ENCODE peak calls at places on chromosomes 12 and 14, in nine cellular contexts. K is bronchial epithelial cell; L is CD4-positive, CD25-positive, alpha-beta regulatory T cell; S is heart left ventricle; N is hepatocyte; Q is CD8-positive, alpha-beta memory T cell; O is aorta; E is IMR-90; M is lung. T is an unnamed sample.

GRCh38 chr12:21615441-21615840 is 10.8 kb upstream of the GYS2 start:
- DNase-seq in E (no peak), Q (peak; percentile 11), N (no peak), M (no peak), L (peak; percentile 40), S (no peak), O (no peak), K (peak; percentile 35), T (no peak)

GRCh38 chr14:101334656-101335055 is 226.6 kb upstream of the DIO3 start:
- DNase-seq in E (no peak), S (no peak), Q (no peak), O (no peak), N (peak; percentile 33), M (no peak), K (no peak), L (no peak), T (no peak)

GRCh38 chr14:104742586-104743455 is 10.1 kb upstream of the SIVA1 start:
- DNase-seq in L (no peak), Q (no peak), N (no peak), O (no peak), K (no peak), M (no peak), E (no peak), S (peak; percentile 46), T (peak; percentile 52)

GRCh38 chr12:51687142-51687935 is 96.3 kb downstream of the SCN8A start:
- DNase-seq in E (peak; percentile 59), M (no peak), N (peak; percentile 24), S (no peak), K (no peak), Q (no peak), O (no peak), L (peak; percentile 9), T (no peak)

GRCh38 chr12:88998421-88998820 is 353.9 kb downstream of the DUSP6 start:
- DNase-seq in E (peak; percentile 10), Q (no peak), N (no peak), K (no peak), L (no peak), M (no peak), S (no peak), O (no peak), T (no peak)

GRCh38 chr12:109779382-109779781 is 53.8 kb downstream of the TRPV4 start:
- DNase-seq in N (no peak), L (no peak), E (no peak), S (no peak), K (no peak), O (no peak), Q (no peak), M (no peak), T (peak; percentile 43)

GRCh38 chr12:24778486-24779304 is 170.2 kb downstream of the BCAT1 start:
- DNase-seq in Q (no peak), E (peak; percentile 75), S (no peak), N (peak; percentile 45), M (no peak), O (no peak), K (peak; percentile 63), L (peak; percentile 13), T (peak; percentile 26)

GRCh38 chr12:123139926-123140674 is 10.8 kb downstream of the PITPNM2 start:
- DNase-seq in Q (no peak), E (peak; percentile 57), M (no peak), S (no peak), O (no peak), K (peak; percentile 61), N (peak; percentile 73), L (no peak), T (no peak)

GRCh38 chr12:6295187-6295811 is 15.2 kb upstream of the PLEKHG6 start:
- DNase-seq in Q (no peak), M (no peak), E (peak; percentile 82), S (no peak), K (peak; percentile 98), L (no peak), N (peak; percentile 91), O (peak; percentile 63), T (peak; percentile 37)

GRCh38 chr14:100025111-100025510 is 40.1 kb upstream of the EVL start:
- DNase-seq in L (peak; percentile 51), O (no peak), N (peak; percentile 74), E (peak; percentile 55), K (peak; percentile 47), M (peak; percentile 38), Q (no peak), S (no peak), T (peak; percentile 55)

GRCh38 chr12:106855221-106855758 is 80.8 kb downstream of the RIC8B start:
- DNase-seq in S (no peak), L (peak; percentile 78), N (no peak), K (no peak), E (no peak), Q (no peak), O (no peak), M (no peak), T (no peak)

GRCh38 chr12:94244165-94245133 is 96.1 kb downstream of the PLXNC1 start:
- DNase-seq in M (peak; percentile 32), L (peak; percentile 47), S (no peak), Q (no peak), K (no peak), N (no peak), E (no peak), O (no peak), T (no peak)

GRCh38 chr12:72330291-72330690 is 58.1 kb downstream of the TRHDE start:
- DNase-seq in Q (no peak), L (no peak), M (no peak), S (no peak), K (no peak), E (peak; percentile 82), O (no peak), N (peak; percentile 8), T (peak; percentile 8)

GRCh38 chr12:52019123-52019770 is 12.5 kb downstream of the TAMALIN start:
- DNase-seq in O (no peak), L (no peak), N (no peak), E (no peak), Q (no peak), K (no peak), S (no peak), M (no peak), T (no peak)

GRCh38 chr12:98013560-98013959 is 501.8 kb upstream of the TMPO start:
- DNase-seq in L (no peak), S (peak; percentile 53), K (no peak), M (no peak), O (peak; percentile 62), N (no peak), Q (no peak), E (no peak), T (no peak)

GRCh38 chr14:65015391-65015790 is 28.7 kb downstream of the FNTB start:
- DNase-seq in E (no peak), K (no peak), Q (no peak), O (no peak), M (no peak), N (no peak), S (no peak), L (no peak), T (no peak)

DNA sequence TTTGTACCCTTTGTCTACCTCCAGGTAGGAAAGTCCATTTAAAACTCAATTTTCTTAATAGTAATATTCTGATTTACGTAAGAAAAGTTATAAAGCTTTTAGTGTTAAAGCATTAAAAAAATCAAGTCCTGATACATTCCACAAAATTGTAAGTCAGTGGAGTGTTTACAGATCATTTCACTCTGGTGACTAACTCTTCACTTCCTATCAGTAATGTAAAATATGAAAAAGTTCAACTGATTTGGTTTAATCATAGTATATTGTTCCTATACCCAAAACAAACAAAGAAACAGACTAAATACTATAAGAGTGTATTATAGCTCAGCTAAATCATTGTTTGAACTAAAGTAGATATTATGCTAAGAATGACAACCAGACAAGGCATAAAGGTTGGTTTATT is 85.9 kb downstream of the VEZT start:
- DNase-seq in S (no peak), O (no peak), E (peak; percentile 66), M (no peak), K (peak; percentile 44), N (no peak), Q (no peak), L (no peak), T (no peak)
- H3K36me3 ChIP-seq in S (peaks cover 62% of the 10 kb centered on the region), O (peaks cover 4% of the 10 kb centered on the region), E (peaks cover 11% of the 10 kb centered on the region), M (peaks cover 4% of the 10 kb centered on the region), K (peaks cover 3% of the 10 kb centered on the region), N (no peaks in the 10 kb centered on the region), Q (no peaks in the 10 kb centered on the region), L (peaks cover 16% of the 10 kb centered on the region), T (peaks cover 8% of the 10 kb centered on the region)

DNA sequence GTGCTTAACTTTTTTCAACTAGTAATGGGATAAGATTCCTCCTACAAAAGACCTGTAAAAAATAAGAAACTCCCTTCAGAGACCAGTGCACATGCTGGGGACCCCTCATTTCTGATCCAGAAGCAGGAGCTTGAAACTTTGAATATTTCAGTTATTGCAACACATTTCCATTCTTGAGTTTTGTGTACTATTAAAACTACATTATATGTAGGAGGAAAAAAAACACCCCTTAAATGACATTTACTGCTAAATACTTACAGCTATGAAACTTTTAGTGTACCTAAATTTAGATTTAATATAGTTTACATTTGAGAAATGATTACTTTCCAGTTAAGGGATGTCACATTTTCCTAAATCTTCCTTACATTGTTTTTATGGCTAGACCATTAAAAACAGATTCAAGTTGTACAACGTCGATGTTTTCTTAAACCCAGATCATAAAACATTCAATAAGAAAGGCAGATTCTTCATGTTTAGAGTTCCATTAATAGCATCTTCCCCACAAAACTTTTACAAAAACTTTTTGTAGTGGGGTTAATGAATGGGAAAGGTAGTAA is 4.1 kb downstream of the LRIG3 start:
- DNase-seq in M (no peak), L (no peak), S (no peak), N (no peak), K (no peak), E (no peak), Q (no peak), O (no peak), T (no peak)
- H3K4me3 ChIP-seq in M (no peak overlapping the region), L (no peak overlapping the region), S (no peak overlapping the region), N (peak overlapping the region; percentile 72), K (peak overlapping the region; percentile 87), E (no peak overlapping the region), Q (no peak overlapping the region), O (peak overlapping the region; percentile 57), T (no peak overlapping the region)

GRCh38 chr12:54858562-54858961 is 4.2 kb downstream of the MUCL1 start:
- DNase-seq in L (no peak), E (no peak), M (no peak), O (no peak), K (peak; percentile 25), S (no peak), N (no peak), Q (no peak), T (no peak)
- H3K27me3 ChIP-seq in L (peaks cover 5% of the 10 kb centered on the region), E (no peaks in the 10 kb centered on the region), M (no peaks in the 10 kb centered on the region), O (peaks cover 2% of the 10 kb centered on the region), K (no peaks in the 10 kb centered on the region), S (peaks cover 4% of the 10 kb centered on the region), N (peaks cover 12% of the 10 kb centered on the region), Q (no peaks in the 10 kb centered on the region), T (peaks cover 7% of the 10 kb centered on the region)

GRCh38 chr14:87005336-87005735 is 987.6 kb downstream of the GALC start:
- DNase-seq in O (no peak), N (no peak), K (no peak), M (no peak), Q (no peak), S (no peak), E (peak; percentile 26), L (no peak), T (no peak)

GRCh38 chr14:87002831-87003230 is 990.2 kb downstream of the GALC start:
- DNase-seq in O (no peak), M (no peak), S (no peak), L (no peak), E (peak; percentile 5), N (no peak), K (no peak), Q (no peak), T (no peak)

GRCh38 chr14:86999076-86999475 is 993.9 kb downstream of the GALC start:
- DNase-seq in M (no peak), K (no peak), S (no peak), Q (no peak), E (peak; percentile 5), N (no peak), L (no peak), O (no peak), T (no peak)

GRCh38 chr14:87000071-87000470 is 992.9 kb downstream of the GALC start:
- DNase-seq in L (no peak), N (no peak), Q (no peak), S (no peak), E (no peak), K (no peak), O (no peak), M (no peak), T (no peak)

GRCh38 chr14:87001333-87001732 is 991.6 kb downstream of the GALC start:
- DNase-seq in E (no peak), S (no peak), L (no peak), O (no peak), Q (no peak), N (no peak), M (no peak), K (no peak), T (no peak)
- H3K36me3 ChIP-seq in E (no peaks in the 10 kb centered on the region), S (no peaks in the 10 kb centered on the region), L (no peaks in the 10 kb centered on the region), O (no peaks in the 10 kb centered on the region), Q (no peaks in the 10 kb centered on the region), N (no peaks in the 10 kb centered on the region), M (no peaks in the 10 kb centered on the region), K (no peaks in the 10 kb centered on the region), T (no peaks in the 10 kb centered on the region)

T was measured in H7.